ENCODE peak calls at places on chromosomes 11 and 22, in ten cellular contexts. Y is neural progenitor cell; Z is NCI-H1417; P is left ventricle myocardium inferior; E is activated CD4-positive, alpha-beta memory T cell treated with anti-CD3 and anti-CD28 coated beads for 36 hours; B is Kasumi-1; L is LHCN-M2; R is fibroblast of the aortic adventitia; S is BJ; N is T-helper 1 cell. X is an unnamed sample.

GRCh38 chr22:35384567-35384966 is 3.7 kb downstream of the HMOX1 start:
- DNase-seq in E (no peak), N (no peak), Z (no peak), P (no peak), B (no peak), R (no peak), L (no peak), Y (no peak), S (no peak), X (no peak)

GRCh38 chr22:38756631-38757463 is 1.0 kb upstream of the SUN2 start:
- DNase-seq in Y (no peak), E (peak), P (no peak), B (peak), N (no peak), S (no peak), R (no peak), Z (no peak), L (no peak), X (no peak)

GRCh38 chr11:63521896-63522295 is 14.7 kb upstream of the PLAAT4 start:
- DNase-seq in R (no peak), E (no peak), Y (no peak), N (no peak), S (no peak), P (no peak), L (peak), B (peak), Z (no peak), X (no peak)

GRCh38 chr22:34160117-34160758 is 240.0 kb upstream of the LARGE1 start:
- DNase-seq in B (no peak), R (no peak), Y (peak), P (no peak), E (no peak), L (no peak), N (no peak), S (no peak), Z (no peak), X (no peak)

GRCh38 chr22:35601743-35602633 is 15.1 kb downstream of the MB start:
- DNase-seq in B (peak), Z (no peak), E (peak), S (no peak), R (peak), L (peak), Y (no peak), P (no peak), N (no peak), X (peak)

GRCh38 chr11:119830400-119830799 is 101.4 kb upstream of the NECTIN1 start:
- DNase-seq in S (no peak), E (no peak), Y (no peak), B (no peak), Z (no peak), P (no peak), R (no peak), L (no peak), N (no peak), X (no peak)

GRCh38 chr11:78032090-78032489 is 9.0 kb upstream of the KCTD14 start:
- DNase-seq in P (no peak), L (no peak), N (no peak), Y (no peak), R (no peak), B (no peak), Z (no peak), S (no peak), E (no peak), X (no peak)

GRCh38 chr22:42176271-42176670 is 45.7 kb upstream of the CYP2D6 start:
- DNase-seq in L (no peak), B (no peak), S (no peak), Z (no peak), Y (no peak), R (no peak), E (no peak), N (no peak), P (no peak), X (no peak)

GRCh38 chr11:76266269-76266668 is 60.0 kb upstream of the WNT11 start:
- DNase-seq in B (no peak), Y (no peak), S (peak), R (peak), N (no peak), L (peak), E (no peak), Z (no peak), P (no peak), X (peak)

GRCh38 chr11:86748296-86748695 is 52.0 kb upstream of the PRSS23 start:
- DNase-seq in L (no peak), E (no peak), Z (no peak), R (peak), P (no peak), Y (no peak), S (peak), N (no peak), B (no peak), X (no peak)

GRCh38 chr11:11659567-11660341 is 37.9 kb upstream of the GALNT18 start:
- DNase-seq in B (peak), R (no peak), Z (no peak), N (no peak), Y (no peak), E (no peak), S (no peak), L (no peak), P (no peak), X (no peak)

GRCh38 chr22:32723632-32724031 is 77.9 kb upstream of the TIMP3 start:
- DNase-seq in Y (no peak), Z (no peak), B (peak), R (peak), N (peak), E (peak), S (peak), P (peak), L (peak), X (peak)

GRCh38 chr11:110774138-110775014 is 62.1 kb upstream of the ARHGAP20 start:
- DNase-seq in N (no peak), L (peak), S (no peak), Z (no peak), R (no peak), Y (no peak), E (no peak), P (no peak), B (no peak), X (no peak)

GRCh38 chr22:20455709-20456063 is 18.1 kb upstream of the SCARF2 start:
- DNase-seq in P (no peak), N (no peak), B (no peak), S (no peak), Y (no peak), R (no peak), L (no peak), E (no peak), Z (no peak), X (peak)

GRCh38 chr22:17795661-17796548 is 21.6 kb upstream of the BID start:
- DNase-seq in L (no peak), B (no peak), E (no peak), S (no peak), Z (no peak), N (no peak), Y (no peak), R (no peak), P (no peak), X (no peak)

GRCh38 chr11:67504023-67504949 is 877 bp downstream of the PITPNM1 start:
- DNase-seq in S (no peak), Z (peak), L (peak), N (no peak), B (no peak), R (no peak), Y (peak), P (no peak), E (peak), X (peak)